ENCODE peak calls at places on chromosomes 7 and 10, in nine cellular contexts. One of them, this sample, is unnamed.

GRCh38 chr10:420154-421121 is 269.0 kb downstream of the DIP2C start:
- DNase-seq in HCT116: no peak
- DNase-seq in colonic mucosa: no peak
- DNase-seq in AG10803: no peak
- DNase-seq in AG04450: no peak
- DNase-seq in CD8-positive, alpha-beta T cell: no peak
- DNase-seq in PC-3: no peak
- DNase-seq in kidney epithelial cell: no peak
- DNase-seq in upper lobe of left lung: peak; percentile 75
- DNase-seq in this sample: no peak

GRCh38 chr7:18573410-18574234 is 78.1 kb downstream of the HDAC9 start:
- DNase-seq in AG10803: no peak
- DNase-seq in AG04450: no peak
- DNase-seq in upper lobe of left lung: peak; percentile 62
- DNase-seq in PC-3: no peak
- DNase-seq in kidney epithelial cell: no peak
- DNase-seq in CD8-positive, alpha-beta T cell: no peak
- DNase-seq in HCT116: no peak
- DNase-seq in colonic mucosa: no peak
- DNase-seq in this sample: peak; percentile 32

GRCh38 chr10:89213191-89213808 is 6.2 kb upstream of the CH25H start:
- DNase-seq in HCT116: no peak
- DNase-seq in AG10803: peak; percentile 66
- DNase-seq in colonic mucosa: no peak
- DNase-seq in upper lobe of left lung: no peak
- DNase-seq in AG04450: no peak
- DNase-seq in CD8-positive, alpha-beta T cell: no peak
- DNase-seq in kidney epithelial cell: no peak
- DNase-seq in PC-3: peak; percentile 55
- DNase-seq in this sample: no peak

GRCh38 chr10:95864906-95865813 is 42.6 kb upstream of the CC2D2B start:
- DNase-seq in AG04450: peak; percentile 63
- DNase-seq in kidney epithelial cell: peak; percentile 25
- DNase-seq in CD8-positive, alpha-beta T cell: peak; percentile 2
- DNase-seq in PC-3: peak; percentile 56
- DNase-seq in upper lobe of left lung: no peak
- DNase-seq in AG10803: peak; percentile 86
- DNase-seq in colonic mucosa: peak; percentile 41
- DNase-seq in HCT116: peak; percentile 48
- DNase-seq in this sample: no peak

GRCh38 chr10:44742169-44742732 is 168.9 kb upstream of the TMEM72 start:
- DNase-seq in upper lobe of left lung: no peak
- DNase-seq in CD8-positive, alpha-beta T cell: no peak
- DNase-seq in PC-3: no peak
- DNase-seq in colonic mucosa: no peak
- DNase-seq in kidney epithelial cell: no peak
- DNase-seq in HCT116: no peak
- DNase-seq in AG10803: no peak
- DNase-seq in AG04450: no peak
- DNase-seq in this sample: no peak

GRCh38 chr7:20359397-20359963 is 28.8 kb downstream of the ITGB8 start:
- DNase-seq in colonic mucosa: no peak
- DNase-seq in HCT116: no peak
- DNase-seq in PC-3: no peak
- DNase-seq in kidney epithelial cell: no peak
- DNase-seq in AG04450: no peak
- DNase-seq in upper lobe of left lung: no peak
- DNase-seq in CD8-positive, alpha-beta T cell: no peak
- DNase-seq in AG10803: peak; percentile 78
- DNase-seq in this sample: no peak

GRCh38 chr10:114356786-114357588 is 47.3 kb downstream of the AFAP1L2 start:
- DNase-seq in AG04450: peak; percentile 44
- DNase-seq in AG10803: no peak
- DNase-seq in HCT116: no peak
- DNase-seq in upper lobe of left lung: no peak
- DNase-seq in kidney epithelial cell: peak; percentile 55
- DNase-seq in CD8-positive, alpha-beta T cell: no peak
- DNase-seq in PC-3: peak; percentile 56
- DNase-seq in colonic mucosa: no peak
- DNase-seq in this sample: no peak

GRCh38 chr10:29780096-29780495 is 145.3 kb upstream of the SVIL start:
- DNase-seq in HCT116: no peak
- DNase-seq in AG10803: no peak
- DNase-seq in CD8-positive, alpha-beta T cell: no peak
- DNase-seq in colonic mucosa: no peak
- DNase-seq in PC-3: no peak
- DNase-seq in AG04450: no peak
- DNase-seq in kidney epithelial cell: no peak
- DNase-seq in upper lobe of left lung: no peak
- DNase-seq in this sample: no peak

GRCh38 chr7:41010967-41011366 is 691.9 kb downstream of the INHBA start:
- DNase-seq in AG04450: no peak
- DNase-seq in upper lobe of left lung: no peak
- DNase-seq in CD8-positive, alpha-beta T cell: no peak
- DNase-seq in kidney epithelial cell: no peak
- DNase-seq in colonic mucosa: no peak
- DNase-seq in AG10803: peak; percentile 76
- DNase-seq in PC-3: no peak
- DNase-seq in HCT116: no peak
- DNase-seq in this sample: no peak

GRCh38 chr7:116828281-116828680 is 34.1 kb upstream of the CAPZA2 start:
- DNase-seq in AG04450: no peak
- DNase-seq in HCT116: no peak
- DNase-seq in AG10803: no peak
- DNase-seq in upper lobe of left lung: no peak
- DNase-seq in PC-3: no peak
- DNase-seq in kidney epithelial cell: no peak
- DNase-seq in colonic mucosa: no peak
- DNase-seq in CD8-positive, alpha-beta T cell: no peak
- DNase-seq in this sample: no peak
- TF ChIP-seq CTCF in AG04450: no peak
- TF ChIP-seq CTCF in HCT116: peak; percentile 47
- TF ChIP-seq CTCF in AG10803: no peak
- TF ChIP-seq CTCF in upper lobe of left lung: no peak
- TF ChIP-seq CTCF in PC-3: no peak
- TF ChIP-seq CTCF in kidney epithelial cell: no peak
- TF ChIP-seq CTCF in colonic mucosa: no peak
- TF ChIP-seq CTCF in CD8-positive, alpha-beta T cell: no peak
- TF ChIP-seq CTCF in this sample: no peak

DNA sequence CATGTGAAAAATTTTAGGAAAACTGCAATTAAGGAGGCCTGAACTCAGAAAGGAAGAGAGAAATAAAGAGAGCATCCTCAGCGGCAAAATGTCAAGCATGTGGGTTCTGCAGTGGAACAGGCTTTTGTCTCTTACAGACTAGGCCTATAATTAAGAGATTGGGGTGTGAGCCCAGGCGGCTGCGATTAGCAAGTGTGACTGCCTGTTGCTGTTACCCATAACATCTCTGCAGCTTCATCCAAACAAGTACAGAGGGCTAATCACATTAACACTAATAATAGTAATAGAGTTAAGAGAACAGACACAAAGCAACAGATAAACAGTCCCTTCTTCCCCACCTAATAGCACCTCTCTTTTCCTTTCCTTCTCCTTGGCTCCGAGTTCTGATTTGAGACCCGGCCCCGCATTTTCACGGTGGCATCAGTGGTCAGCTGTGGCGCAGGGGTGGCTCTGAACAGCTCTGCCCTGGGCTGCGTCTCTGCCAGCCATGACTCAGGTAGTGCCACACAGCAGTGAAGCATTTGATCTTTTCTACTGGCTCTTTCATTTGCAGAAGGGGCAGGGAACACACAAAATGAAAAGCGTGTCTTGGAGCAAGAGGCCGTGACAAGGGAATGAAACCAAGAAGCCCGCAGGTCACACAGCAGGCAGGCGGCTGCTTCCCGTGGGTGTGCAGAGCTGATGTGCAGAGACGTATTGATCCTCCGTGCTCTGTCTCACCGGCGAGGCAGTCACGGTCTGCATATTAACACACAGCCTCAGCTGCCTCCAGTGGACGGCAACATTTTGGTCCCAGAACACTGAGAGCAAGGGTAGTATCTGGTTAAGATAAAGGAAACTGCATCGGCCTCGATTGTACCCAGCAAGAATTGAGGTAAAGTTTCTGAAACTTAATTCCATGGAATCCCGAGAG is 103.1 kb downstream of the KLF6 start:
- DNase-seq in kidney epithelial cell: no peak
- DNase-seq in HCT116: no peak
- DNase-seq in AG10803: no peak
- DNase-seq in upper lobe of left lung: peak; percentile 27
- DNase-seq in CD8-positive, alpha-beta T cell: no peak
- DNase-seq in PC-3: no peak
- DNase-seq in colonic mucosa: no peak
- DNase-seq in AG04450: no peak
- DNase-seq in this sample: no peak
- TF ChIP-seq CTCF in kidney epithelial cell: peak; percentile 14
- TF ChIP-seq CTCF in HCT116: no peak
- TF ChIP-seq CTCF in AG10803: no peak
- TF ChIP-seq CTCF in upper lobe of left lung: no peak
- TF ChIP-seq CTCF in CD8-positive, alpha-beta T cell: no peak
- TF ChIP-seq CTCF in PC-3: no peak
- TF ChIP-seq CTCF in colonic mucosa: no peak
- TF ChIP-seq CTCF in AG04450: no peak
- TF ChIP-seq CTCF in this sample: no peak

GRCh38 chr10:77038412-77038806 is 599.2 kb downstream of the KCNMA1 start:
- DNase-seq in upper lobe of left lung: no peak
- DNase-seq in kidney epithelial cell: no peak
- DNase-seq in AG04450: no peak
- DNase-seq in colonic mucosa: no peak
- DNase-seq in HCT116: no peak
- DNase-seq in CD8-positive, alpha-beta T cell: no peak
- DNase-seq in AG10803: no peak
- DNase-seq in PC-3: no peak
- DNase-seq in this sample: no peak

GRCh38 chr10:77045046-77045445 is 592.6 kb downstream of the KCNMA1 start:
- DNase-seq in CD8-positive, alpha-beta T cell: no peak
- DNase-seq in colonic mucosa: no peak
- DNase-seq in upper lobe of left lung: no peak
- DNase-seq in AG10803: no peak
- DNase-seq in PC-3: no peak
- DNase-seq in HCT116: no peak
- DNase-seq in kidney epithelial cell: no peak
- DNase-seq in AG04450: no peak
- DNase-seq in this sample: no peak

GRCh38 chr10:77041636-77042258 is 595.9 kb downstream of the KCNMA1 start:
- DNase-seq in CD8-positive, alpha-beta T cell: no peak
- DNase-seq in colonic mucosa: peak; percentile 20
- DNase-seq in AG10803: no peak
- DNase-seq in HCT116: no peak
- DNase-seq in kidney epithelial cell: no peak
- DNase-seq in upper lobe of left lung: no peak
- DNase-seq in AG04450: no peak
- DNase-seq in PC-3: no peak
- DNase-seq in this sample: no peak

GRCh38 chr10:77043364-77043763 is 594.2 kb downstream of the KCNMA1 start:
- DNase-seq in colonic mucosa: no peak
- DNase-seq in HCT116: no peak
- DNase-seq in kidney epithelial cell: no peak
- DNase-seq in CD8-positive, alpha-beta T cell: no peak
- DNase-seq in upper lobe of left lung: no peak
- DNase-seq in AG10803: peak; percentile 9
- DNase-seq in AG04450: no peak
- DNase-seq in PC-3: peak; percentile 78
- DNase-seq in this sample: no peak

GRCh38 chr10:77042706-77043105 is 594.9 kb downstream of the KCNMA1 start:
- DNase-seq in kidney epithelial cell: no peak
- DNase-seq in PC-3: peak; percentile 82
- DNase-seq in CD8-positive, alpha-beta T cell: no peak
- DNase-seq in AG10803: no peak
- DNase-seq in HCT116: no peak
- DNase-seq in colonic mucosa: no peak
- DNase-seq in AG04450: no peak
- DNase-seq in upper lobe of left lung: no peak
- DNase-seq in this sample: no peak
- TF ChIP-seq CTCF in kidney epithelial cell: no peak
- TF ChIP-seq CTCF in PC-3: no peak
- TF ChIP-seq CTCF in CD8-positive, alpha-beta T cell: no peak
- TF ChIP-seq CTCF in AG10803: no peak
- TF ChIP-seq CTCF in HCT116: no peak
- TF ChIP-seq CTCF in colonic mucosa: no peak
- TF ChIP-seq CTCF in AG04450: no peak
- TF ChIP-seq CTCF in upper lobe of left lung: no peak
- TF ChIP-seq CTCF in this sample: no peak

GRCh38 chr10:33565231-33565630 is 230.8 kb upstream of the NRP1 start:
- DNase-seq in kidney epithelial cell: no peak
- DNase-seq in CD8-positive, alpha-beta T cell: no peak
- DNase-seq in AG10803: no peak
- DNase-seq in colonic mucosa: no peak
- DNase-seq in PC-3: no peak
- DNase-seq in HCT116: no peak
- DNase-seq in upper lobe of left lung: no peak
- DNase-seq in AG04450: no peak
- DNase-seq in this sample: no peak
- TF ChIP-seq CTCF in kidney epithelial cell: no peak
- TF ChIP-seq CTCF in CD8-positive, alpha-beta T cell: no peak
- TF ChIP-seq CTCF in AG10803: no peak
- TF ChIP-seq CTCF in colonic mucosa: no peak
- TF ChIP-seq CTCF in PC-3: no peak
- TF ChIP-seq CTCF in HCT116: no peak
- TF ChIP-seq CTCF in upper lobe of left lung: no peak
- TF ChIP-seq CTCF in AG04450: no peak
- TF ChIP-seq CTCF in this sample: no peak

GRCh38 chr10:101297901-101298451 is 56.0 kb upstream of the BTRC start:
- DNase-seq in upper lobe of left lung: no peak
- DNase-seq in PC-3: peak; percentile 57
- DNase-seq in AG10803: peak; percentile 35
- DNase-seq in CD8-positive, alpha-beta T cell: peak; percentile 51
- DNase-seq in AG04450: no peak
- DNase-seq in colonic mucosa: peak; percentile 62
- DNase-seq in kidney epithelial cell: no peak
- DNase-seq in HCT116: peak; percentile 64
- DNase-seq in this sample: peak; percentile 54
- TF ChIP-seq CTCF in upper lobe of left lung: peak; percentile 68
- TF ChIP-seq CTCF in PC-3: peak; percentile 77
- TF ChIP-seq CTCF in AG10803: peak; percentile 80
- TF ChIP-seq CTCF in CD8-positive, alpha-beta T cell: peak; percentile 89
- TF ChIP-seq CTCF in AG04450: peak; percentile 85
- TF ChIP-seq CTCF in colonic mucosa: peak; percentile 89
- TF ChIP-seq CTCF in kidney epithelial cell: peak; percentile 95
- TF ChIP-seq CTCF in HCT116: peak; percentile 97
- TF ChIP-seq CTCF in this sample: peak; percentile 71